ENCODE peak calls at places on chromosomes 3 and 15, in five cellular contexts. Y, M, L, K and E are unnamed samples.

GRCh38 chr3:177596822-177597271 is 399.6 kb upstream of the TBL1XR1 start:
- DNase-seq in Y (peak), M (no peak), L (no peak), K (no peak), E (no peak)

GRCh38 chr3:128395500-128396125 is 71.1 kb downstream of the DNAJB8 start:
- DNase-seq in Y (no peak), M (no peak), L (peak), K (no peak), E (no peak)

GRCh38 chr15:80996247-80996646 is 4.5 kb upstream of the TLNRD1 start:
- DNase-seq in Y (peak), M (no peak), L (no peak), K (no peak), E (no peak)

GRCh38 chr3:119084371-119085069 is 49.9 kb upstream of the IGSF11 start:
- DNase-seq in Y (peak), M (no peak), L (peak), K (no peak), E (no peak)

GRCh38 chr3:137692803-137693431 is 71.2 kb upstream of the SOX14 start:
- DNase-seq in Y (peak), M (no peak), L (no peak), K (no peak), E (no peak)

GRCh38 chr3:29694783-29695182 is 413.9 kb downstream of the RBMS3 start:
- DNase-seq in Y (peak), M (peak), L (no peak), K (no peak), E (no peak)

GRCh38 chr3:15795563-15796308 is 2.0 kb downstream of the ANKRD28 start:
- DNase-seq in Y (peak), M (no peak), L (no peak), K (no peak), E (no peak)

GRCh38 chr15:62925875-62926274 is 116.7 kb upstream of the TPM1 start:
- DNase-seq in Y (no peak), M (no peak), L (no peak), K (no peak), E (no peak)

GRCh38 chr3:98855811-98856400 is 45.6 kb downstream of the DCBLD2 start:
- DNase-seq in Y (peak), M (peak), L (no peak), K (no peak), E (no peak)

GRCh38 chr3:9786209-9786739 is 6.0 kb downstream of the TADA3 start:
- DNase-seq in Y (no peak), M (no peak), L (no peak), K (no peak), E (no peak)

GRCh38 chr3:72272356-72272755 is 487.4 kb upstream of the PROK2 start:
- DNase-seq in Y (no peak), M (no peak), L (no peak), K (no peak), E (no peak)

GRCh38 chr3:194312743-194313281 is 38.3 kb downstream of the CPN2 start:
- DNase-seq in Y (peak), M (no peak), L (peak), K (peak), E (no peak)

GRCh38 chr3:15905041-15905440 is 107.3 kb upstream of the ANKRD28 start:
- DNase-seq in Y (no peak), M (no peak), L (no peak), K (no peak), E (no peak)

GRCh38 chr3:107718547-107718946 is 195.8 kb downstream of the BBX start:
- DNase-seq in Y (no peak), M (no peak), L (no peak), K (no peak), E (no peak)

GRCh38 chr15:66102563-66103292 is 150.8 kb downstream of the MEGF11 start:
- DNase-seq in Y (no peak), M (no peak), L (no peak), K (no peak), E (no peak)

GRCh38 chr3:15372918-15373317 is 40.5 kb upstream of the SH3BP5 start:
- DNase-seq in Y (no peak), M (no peak), L (no peak), K (no peak), E (no peak)

GRCh38 chr15:65638681-65639089 is 16.9 kb downstream of the SLC24A1 start:
- DNase-seq in Y (peak), M (peak), L (no peak), K (no peak), E (no peak)

GRCh38 chr3:52052831-52053306 is 3.5 kb downstream of the DUSP7 start:
- DNase-seq in Y (peak), M (peak), L (peak), K (peak), E (no peak)

GRCh38 chr3:117355566-117355965 is 646.0 kb downstream of the TUSC7 start:
- DNase-seq in Y (no peak), M (no peak), L (peak), K (no peak), E (no peak)

GRCh38 chr15:68028808-68029207 is 25.3 kb upstream of the PIAS1 start:
- DNase-seq in Y (no peak), M (no peak), L (no peak), K (no peak), E (no peak)

GRCh38 chr15:59303641-59304433 is 68.8 kb downstream of the MYO1E start:
- DNase-seq in Y (no peak), M (no peak), L (no peak), K (no peak), E (no peak)

GRCh38 chr15:41957021-41957897 is 15.1 kb downstream of the EHD4 start:
- DNase-seq in Y (no peak), M (no peak), L (no peak), K (no peak), E (no peak)

GRCh38 chr15:75452968-75453702 is 1.6 kb upstream of the SIN3A start:
- DNase-seq in Y (peak), M (no peak), L (peak), K (peak), E (peak)

GRCh38 chr15:78617131-78617915 is 3.5 kb downstream of the CHRNA3 start:
- DNase-seq in Y (no peak), M (no peak), L (no peak), K (no peak), E (no peak)

GRCh38 chr15:58498821-58499580 is 67.2 kb downstream of the LIPC start:
- DNase-seq in Y (no peak), M (peak), L (no peak), K (no peak), E (no peak)

GRCh38 chr15:88454867-88455810 is 12.0 kb downstream of the MRPL46 start:
- DNase-seq in Y (peak), M (peak), L (peak), K (no peak), E (no peak)

GRCh38 chr3:70851066-70851465 is 538.6 kb upstream of the MDFIC2 start:
- DNase-seq in Y (no peak), M (no peak), L (no peak), K (no peak), E (no peak)

GRCh38 chr3:70854108-70854507 is 541.7 kb upstream of the MDFIC2 start:
- DNase-seq in Y (no peak), M (no peak), L (no peak), K (no peak), E (no peak)

GRCh38 chr3:70855139-70855538 is 542.7 kb upstream of the MDFIC2 start:
- DNase-seq in Y (no peak), M (no peak), L (no peak), K (no peak), E (no peak)

GRCh38 chr3:70849911-70850699 is 537.7 kb upstream of the MDFIC2 start:
- DNase-seq in Y (peak), M (peak), L (peak), K (no peak), E (no peak)

GRCh38 chr3:70853161-70853560 is 540.7 kb upstream of the MDFIC2 start:
- DNase-seq in Y (no peak), M (no peak), L (no peak), K (no peak), E (no peak)
- TF ChIP-seq CTCF in Y (no peak), M (no peak), L (no peak), K (no peak), E (no peak)

GRCh38 chr15:101099183-101099582 is 152.7 kb downstream of the CHSY1 start:
- DNase-seq in Y (no peak), M (no peak), L (no peak), K (no peak), E (no peak)
- TF ChIP-seq CTCF in Y (no peak), M (no peak), L (no peak), K (no peak), E (no peak)

DNA sequence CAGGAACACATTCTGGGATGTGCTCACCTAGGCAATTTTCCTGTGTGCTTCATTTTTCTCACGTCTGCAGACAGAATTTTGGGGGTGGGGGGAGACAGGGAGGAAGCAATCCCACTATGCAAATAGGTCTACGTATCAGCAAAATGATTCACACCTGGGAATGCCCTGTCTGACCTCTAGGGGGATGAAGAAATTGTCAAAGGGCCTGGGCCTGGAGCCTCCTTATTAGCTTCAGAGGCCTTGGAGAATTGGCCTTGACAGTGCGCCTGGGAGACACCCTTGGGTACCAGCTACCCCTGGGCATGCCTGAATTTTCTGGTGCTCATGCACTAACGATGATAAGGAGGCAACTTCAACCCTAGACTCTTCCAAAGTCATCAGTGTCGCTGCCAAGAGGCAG is 207.5 kb downstream of the CADPS start:
- DNase-seq in Y (no peak), M (no peak), L (no peak), K (no peak), E (no peak)
- TF ChIP-seq CTCF in Y (no peak), M (no peak), L (no peak), K (no peak), E (no peak)

GRCh38 chr15:84818221-84819131 is 1.3 kb downstream of the ALPK3 start:
- DNase-seq in Y (peak), M (no peak), L (peak), K (no peak), E (no peak)
- TF ChIP-seq CTCF in Y (no peak), M (no peak), L (no peak), K (no peak), E (no peak)